ENCODE peak calls at places on chromosomes 7 and 10, in eight cellular contexts. A, G, W, O, F, T, Y and C are unnamed samples.

GRCh38 chr10:97718659-97719142 is 5.2 kb downstream of the MARVELD1 start:
- DNase-seq in T (peak; percentile 90), Y (peak; percentile 78), G (no peak), F (no peak), O (no peak), A (no peak), W (peak; percentile 45), C (peak; percentile 43)

GRCh38 chr7:101899616-101900015 is 82.2 kb downstream of the CUX1 start:
- DNase-seq in T (no peak), O (no peak), F (no peak), G (no peak), Y (no peak), A (no peak), W (no peak), C (no peak)

GRCh38 chr7:43142703-43143102 is 30.3 kb downstream of the HECW1 start:
- DNase-seq in W (no peak), Y (no peak), T (no peak), G (no peak), O (no peak), F (no peak), A (no peak), C (no peak)

GRCh38 chr10:129694184-129694583 is 227.1 kb downstream of the MGMT start:
- DNase-seq in T (no peak), A (no peak), W (no peak), O (no peak), F (no peak), Y (no peak), G (no peak), C (no peak)

GRCh38 chr10:56633876-56634452 is 272.9 kb upstream of the ZWINT start:
- DNase-seq in A (no peak), W (no peak), Y (no peak), T (no peak), F (no peak), O (no peak), G (no peak), C (peak; percentile 7)

GRCh38 chr10:86178401-86179142 is 188.0 kb downstream of the GRID1 start:
- DNase-seq in F (no peak), O (peak; percentile 4), T (peak; percentile 20), G (no peak), A (no peak), W (no peak), Y (peak; percentile 49), C (no peak)

GRCh38 chr7:4809691-4810090 is 34.3 kb downstream of the AP5Z1 start:
- DNase-seq in F (no peak), T (peak; percentile 93), O (no peak), G (no peak), W (no peak), Y (no peak), A (no peak), C (peak; percentile 59)

GRCh38 chr10:68087338-68088029 is 12.4 kb upstream of the HERC4 start:
- DNase-seq in W (peak; percentile 25), F (no peak), O (no peak), Y (peak; percentile 55), A (no peak), G (no peak), T (peak; percentile 57), C (no peak)

GRCh38 chr10:103678104-103678526 is 177.3 kb downstream of the SH3PXD2A start:
- DNase-seq in W (peak; percentile 98), O (peak; percentile 73), Y (no peak), A (peak; percentile 76), F (peak; percentile 66), G (peak; percentile 35), T (peak; percentile 75), C (peak; percentile 59)

GRCh38 chr10:12566161-12567115 is 217.1 kb downstream of the CAMK1D start:
- DNase-seq in A (no peak), G (no peak), Y (no peak), F (no peak), W (peak; percentile 74), T (no peak), O (no peak), C (no peak)

GRCh38 chr10:76779163-76779820 is 858.3 kb downstream of the KCNMA1 start:
- DNase-seq in W (peak; percentile 71), F (no peak), T (peak; percentile 37), G (no peak), A (no peak), O (peak; percentile 4), Y (no peak), C (peak; percentile 37)